ENCODE peak calls at places on chromosomes 1 and 21, in seven cellular contexts. One of them, this sample, is unnamed. For H3K36me3, the result is how much of the 10 kb centered on the place peaks cover.

GRCh38 chr1:59596956-59597355 is 217.8 kb upstream of the HOOK1 start:
- DNase-seq in K562: no peak
- DNase-seq in tibial nerve: no peak
- DNase-seq in ovary: no peak
- DNase-seq in stomach: no peak
- DNase-seq in SK-N-SH: no peak
- DNase-seq in suprapubic skin: no peak
- DNase-seq in this sample: no peak

GRCh38 chr1:85681087-85681486 is 27.1 kb downstream of the ZNHIT6 start:
- DNase-seq in K562: no peak
- DNase-seq in tibial nerve: no peak
- DNase-seq in ovary: no peak
- DNase-seq in stomach: no peak
- DNase-seq in SK-N-SH: no peak
- DNase-seq in suprapubic skin: no peak
- DNase-seq in this sample: no peak

GRCh38 chr1:154857441-154858215 is 12.5 kb downstream of the KCNN3 start:
- DNase-seq in K562: no peak
- DNase-seq in tibial nerve: no peak
- DNase-seq in ovary: no peak
- DNase-seq in stomach: no peak
- DNase-seq in SK-N-SH: no peak
- DNase-seq in suprapubic skin: no peak
- DNase-seq in this sample: no peak

GRCh38 chr1:204987689-204988088 is 55.3 kb upstream of the CNTN2 start:
- DNase-seq in K562: no peak
- DNase-seq in tibial nerve: no peak
- DNase-seq in ovary: no peak
- DNase-seq in stomach: no peak
- DNase-seq in SK-N-SH: no peak
- DNase-seq in suprapubic skin: no peak
- DNase-seq in this sample: no peak

GRCh38 chr1:26786437-26787380 is 1.0 kb upstream of the PIGV start:
- DNase-seq in K562: peak
- DNase-seq in tibial nerve: peak
- DNase-seq in ovary: peak
- DNase-seq in stomach: peak
- DNase-seq in SK-N-SH: peak
- DNase-seq in suprapubic skin: peak
- DNase-seq in this sample: peak

GRCh38 chr1:240170245-240170644 is 78.6 kb downstream of the FMN2 start:
- DNase-seq in K562: no peak
- DNase-seq in tibial nerve: no peak
- DNase-seq in ovary: no peak
- DNase-seq in stomach: no peak
- DNase-seq in SK-N-SH: no peak
- DNase-seq in suprapubic skin: no peak
- DNase-seq in this sample: no peak

GRCh38 chr1:234102591-234102990 is 198.1 kb downstream of the SLC35F3 start:
- DNase-seq in K562: no peak
- DNase-seq in tibial nerve: no peak
- DNase-seq in ovary: no peak
- DNase-seq in stomach: no peak
- DNase-seq in SK-N-SH: no peak
- DNase-seq in suprapubic skin: no peak
- DNase-seq in this sample: no peak

GRCh38 chr21:14581902-14582457 is 35.9 kb upstream of the SAMSN1 start:
- DNase-seq in K562: no peak
- DNase-seq in tibial nerve: no peak
- DNase-seq in ovary: no peak
- DNase-seq in stomach: no peak
- DNase-seq in SK-N-SH: no peak
- DNase-seq in suprapubic skin: no peak
- DNase-seq in this sample: no peak

GRCh38 chr1:53365405-53366063 is 37.7 kb upstream of the LRP8 start:
- DNase-seq in K562: no peak
- DNase-seq in tibial nerve: no peak
- DNase-seq in ovary: no peak
- DNase-seq in stomach: peak
- DNase-seq in SK-N-SH: no peak
- DNase-seq in suprapubic skin: peak
- DNase-seq in this sample: peak

GRCh38 chr1:243946946-243947345 is 96.9 kb upstream of the AKT3 start:
- DNase-seq in K562: peak
- DNase-seq in tibial nerve: no peak
- DNase-seq in ovary: no peak
- DNase-seq in stomach: no peak
- DNase-seq in SK-N-SH: peak
- DNase-seq in suprapubic skin: no peak
- DNase-seq in this sample: no peak

GRCh38 chr1:1529936-1530335 is 10.5 kb downstream of the TMEM240 start:
- DNase-seq in K562: no peak
- DNase-seq in tibial nerve: no peak
- DNase-seq in ovary: no peak
- DNase-seq in stomach: no peak
- DNase-seq in SK-N-SH: no peak
- DNase-seq in suprapubic skin: no peak
- DNase-seq in this sample: no peak

GRCh38 chr1:167824163-167824794 is 89.7 kb downstream of the ADCY10 start:
- DNase-seq in K562: no peak
- DNase-seq in tibial nerve: no peak
- DNase-seq in ovary: no peak
- DNase-seq in stomach: no peak
- DNase-seq in SK-N-SH: no peak
- DNase-seq in suprapubic skin: no peak
- DNase-seq in this sample: no peak

GRCh38 chr1:150612014-150612345 is 17.4 kb downstream of the ENSA start:
- DNase-seq in K562: no peak
- DNase-seq in tibial nerve: no peak
- DNase-seq in ovary: no peak
- DNase-seq in stomach: no peak
- DNase-seq in SK-N-SH: no peak
- DNase-seq in suprapubic skin: no peak
- DNase-seq in this sample: no peak

GRCh38 chr1:205827623-205828022 is 14.6 kb upstream of the SLC41A1 start:
- DNase-seq in K562: no peak
- DNase-seq in tibial nerve: no peak
- DNase-seq in ovary: no peak
- DNase-seq in stomach: peak
- DNase-seq in SK-N-SH: no peak
- DNase-seq in suprapubic skin: no peak
- DNase-seq in this sample: no peak

GRCh38 chr1:191134796-191135195 is 657.1 kb upstream of the BRINP3 start:
- DNase-seq in K562: no peak
- DNase-seq in tibial nerve: no peak
- DNase-seq in ovary: no peak
- DNase-seq in stomach: no peak
- DNase-seq in SK-N-SH: no peak
- DNase-seq in suprapubic skin: no peak
- DNase-seq in this sample: no peak

GRCh38 chr1:1286313-1287261 is 6.4 kb downstream of the SCNN1D start:
- DNase-seq in K562: peak
- DNase-seq in tibial nerve: no peak
- DNase-seq in ovary: no peak
- DNase-seq in stomach: no peak
- DNase-seq in SK-N-SH: no peak
- DNase-seq in suprapubic skin: no peak
- DNase-seq in this sample: no peak

GRCh38 chr1:229296541-229296941 is 25.6 kb downstream of the RAB4A start:
- DNase-seq in K562: no peak
- DNase-seq in tibial nerve: no peak
- DNase-seq in ovary: no peak
- DNase-seq in stomach: no peak
- DNase-seq in SK-N-SH: no peak
- DNase-seq in suprapubic skin: no peak
- DNase-seq in this sample: no peak

GRCh38 chr1:65265296-65266271 is 43.8 kb upstream of the DNAJC6 start:
- DNase-seq in K562: no peak
- DNase-seq in tibial nerve: no peak
- DNase-seq in ovary: peak
- DNase-seq in stomach: peak
- DNase-seq in SK-N-SH: peak
- DNase-seq in suprapubic skin: no peak
- DNase-seq in this sample: peak

GRCh38 chr1:199041173-199041914 is 402.5 kb downstream of the PTPRC start:
- DNase-seq in K562: no peak
- DNase-seq in tibial nerve: no peak
- DNase-seq in ovary: no peak
- DNase-seq in stomach: no peak
- DNase-seq in SK-N-SH: no peak
- DNase-seq in suprapubic skin: no peak
- DNase-seq in this sample: no peak

GRCh38 chr1:199490804-199491527 is 536.5 kb upstream of the NR5A2 start:
- DNase-seq in K562: no peak
- DNase-seq in tibial nerve: no peak
- DNase-seq in ovary: no peak
- DNase-seq in stomach: no peak
- DNase-seq in SK-N-SH: peak
- DNase-seq in suprapubic skin: no peak
- DNase-seq in this sample: no peak

GRCh38 chr1:29349871-29350491 is 113.7 kb downstream of the PTPRU start:
- DNase-seq in K562: peak
- DNase-seq in tibial nerve: no peak
- DNase-seq in ovary: no peak
- DNase-seq in stomach: no peak
- DNase-seq in SK-N-SH: no peak
- DNase-seq in suprapubic skin: no peak
- DNase-seq in this sample: no peak

GRCh38 chr1:59738152-59738551 is 76.6 kb upstream of the HOOK1 start:
- DNase-seq in K562: no peak
- DNase-seq in tibial nerve: no peak
- DNase-seq in ovary: no peak
- DNase-seq in stomach: no peak
- DNase-seq in SK-N-SH: no peak
- DNase-seq in suprapubic skin: no peak
- DNase-seq in this sample: no peak

GRCh38 chr21:45455321-45456013 is 50.5 kb downstream of the COL18A1 start:
- DNase-seq in K562: no peak
- DNase-seq in tibial nerve: no peak
- DNase-seq in ovary: no peak
- DNase-seq in stomach: no peak
- DNase-seq in SK-N-SH: no peak
- DNase-seq in suprapubic skin: no peak
- DNase-seq in this sample: no peak
- H3K4me3 ChIP-seq in K562: no peak
- H3K4me3 ChIP-seq in tibial nerve: peak
- H3K4me3 ChIP-seq in ovary: peak
- H3K4me3 ChIP-seq in stomach: peak
- H3K4me3 ChIP-seq in SK-N-SH: no peak
- H3K4me3 ChIP-seq in suprapubic skin: peak
- H3K4me3 ChIP-seq in this sample: peak

GRCh38 chr1:44807364-44808062 is 362 bp upstream of the DYNLT4 start:
- DNase-seq in K562: peak
- DNase-seq in tibial nerve: peak
- DNase-seq in ovary: peak
- DNase-seq in stomach: peak
- DNase-seq in SK-N-SH: peak
- DNase-seq in suprapubic skin: peak
- DNase-seq in this sample: peak
- TF ChIP-seq EP300 in K562: peak
- TF ChIP-seq EP300 in tibial nerve: peak
- TF ChIP-seq EP300 in ovary: peak
- TF ChIP-seq EP300 in stomach: peak
- TF ChIP-seq EP300 in SK-N-SH: no peak
- TF ChIP-seq EP300 in suprapubic skin: no peak
- TF ChIP-seq EP300 in this sample: peak

GRCh38 chr1:110019790-110020189 is 14.6 kb upstream of the STRIP1 start:
- DNase-seq in K562: no peak
- DNase-seq in tibial nerve: no peak
- DNase-seq in ovary: no peak
- DNase-seq in stomach: no peak
- DNase-seq in SK-N-SH: no peak
- DNase-seq in suprapubic skin: no peak
- DNase-seq in this sample: no peak
- H3K36me3 ChIP-seq in K562: half or more
- H3K36me3 ChIP-seq in tibial nerve: under half
- H3K36me3 ChIP-seq in ovary: under half
- H3K36me3 ChIP-seq in stomach: half or more
- H3K36me3 ChIP-seq in SK-N-SH: half or more
- H3K36me3 ChIP-seq in suprapubic skin: half or more
- H3K36me3 ChIP-seq in this sample: half or more

GRCh38 chr21:37009740-37010341 is 3.3 kb downstream of the RIPPLY3 start:
- DNase-seq in K562: peak
- DNase-seq in tibial nerve: peak
- DNase-seq in ovary: peak
- DNase-seq in stomach: peak
- DNase-seq in SK-N-SH: peak
- DNase-seq in suprapubic skin: peak
- DNase-seq in this sample: peak

GRCh38 chr21:37008705-37009104 is 2.2 kb downstream of the RIPPLY3 start:
- DNase-seq in K562: no peak
- DNase-seq in tibial nerve: no peak
- DNase-seq in ovary: no peak
- DNase-seq in stomach: no peak
- DNase-seq in SK-N-SH: peak
- DNase-seq in suprapubic skin: no peak
- DNase-seq in this sample: peak

GRCh38 chr21:37005548-37006242 is 807 bp upstream of the RIPPLY3 start:
- DNase-seq in K562: no peak
- DNase-seq in tibial nerve: no peak
- DNase-seq in ovary: no peak
- DNase-seq in stomach: no peak
- DNase-seq in SK-N-SH: no peak
- DNase-seq in suprapubic skin: no peak
- DNase-seq in this sample: peak

GRCh38 chr21:37006243-37006520 is 320 bp upstream of the RIPPLY3 start:
- DNase-seq in K562: no peak
- DNase-seq in tibial nerve: no peak
- DNase-seq in ovary: no peak
- DNase-seq in stomach: no peak
- DNase-seq in SK-N-SH: peak
- DNase-seq in suprapubic skin: no peak
- DNase-seq in this sample: no peak

GRCh38 chr21:37006521-37007291 is at the start of gene RIPPLY3:
- DNase-seq in K562: no peak
- DNase-seq in tibial nerve: no peak
- DNase-seq in ovary: no peak
- DNase-seq in stomach: no peak
- DNase-seq in SK-N-SH: peak
- DNase-seq in suprapubic skin: no peak
- DNase-seq in this sample: peak
- H3K4me3 ChIP-seq in K562: no peak
- H3K4me3 ChIP-seq in tibial nerve: peak
- H3K4me3 ChIP-seq in ovary: peak
- H3K4me3 ChIP-seq in stomach: peak
- H3K4me3 ChIP-seq in SK-N-SH: peak
- H3K4me3 ChIP-seq in suprapubic skin: peak
- H3K4me3 ChIP-seq in this sample: peak

DNA sequence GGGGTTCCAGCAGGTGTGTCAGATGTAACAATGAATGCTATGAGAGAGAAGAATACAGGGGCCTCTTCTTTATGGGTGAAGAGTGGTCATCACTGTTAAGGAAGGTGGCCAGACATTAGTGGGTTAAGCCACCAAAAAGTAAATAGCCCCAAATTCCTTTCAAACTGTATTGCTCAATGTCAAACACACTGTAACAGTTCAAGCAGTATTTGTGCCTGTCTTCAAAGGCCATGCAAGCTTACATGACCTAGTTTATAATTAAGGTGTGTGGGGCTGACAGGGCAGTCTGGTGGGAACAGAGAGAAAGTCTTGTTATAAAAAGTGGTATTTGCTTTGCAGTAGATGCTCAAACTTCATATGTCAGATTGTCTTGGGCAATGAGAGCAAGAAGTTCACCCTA is 18.5 kb downstream of the CHIT1 start:
- DNase-seq in K562: no peak
- DNase-seq in tibial nerve: no peak
- DNase-seq in ovary: no peak
- DNase-seq in stomach: no peak
- DNase-seq in SK-N-SH: no peak
- DNase-seq in suprapubic skin: peak
- DNase-seq in this sample: no peak
- TF ChIP-seq EP300 in K562: no peak
- TF ChIP-seq EP300 in tibial nerve: no peak
- TF ChIP-seq EP300 in ovary: no peak
- TF ChIP-seq EP300 in stomach: no peak
- TF ChIP-seq EP300 in SK-N-SH: no peak
- TF ChIP-seq EP300 in suprapubic skin: no peak
- TF ChIP-seq EP300 in this sample: no peak

This sample was measured in upper lobe of left lung.